ENCODE peak calls at places on chromosomes 13 and 19, in nine cellular contexts. V is naive thymus-derived CD4-positive, alpha-beta T cell; N is dermis microvascular lymphatic vessel endothelial cell; I is mammary epithelial cell; T is NCI-H2081; M is endothelial cell; J is NCI-H1436; Y is iris pigment epithelial cell; L is activated CD4-positive, alpha-beta T cell treated with anti-CD3 and anti-CD28 coated beads for 48 hours. R is an unnamed sample.

GRCh38 chr13:28128926-28129325 is 9.4 kb upstream of the PAN3 start:
- DNase-seq in I (no peak), J (no peak), L (no peak), V (no peak), M (no peak), N (no peak), Y (no peak), T (no peak), R (no peak)

GRCh38 chr19:45469835-45470146 is 2.0 kb downstream of the FOSB start:
- DNase-seq in T (peak), N (no peak), I (no peak), J (peak), M (no peak), L (peak), Y (no peak), V (no peak), R (no peak)

GRCh38 chr19:45809643-45810159 is 5.4 kb downstream of the RSPH6A start:
- DNase-seq in V (no peak), L (no peak), T (peak), N (peak), I (peak), J (no peak), M (no peak), Y (peak), R (no peak)

GRCh38 chr19:46787331-46788100 is 878 bp downstream of the SLC1A5 start:
- DNase-seq in M (peak), N (peak), Y (peak), T (peak), V (peak), I (peak), J (no peak), L (peak), R (peak)

GRCh38 chr13:78341032-78341431 is 262.3 kb downstream of the POU4F1 start:
- DNase-seq in Y (no peak), L (no peak), J (no peak), V (no peak), M (no peak), N (no peak), T (no peak), I (no peak), R (no peak)

GRCh38 chr13:31374682-31375081 is 174.9 kb downstream of the B3GLCT start:
- DNase-seq in V (no peak), Y (no peak), L (no peak), M (no peak), J (no peak), N (no peak), T (no peak), I (no peak), R (no peak)

GRCh38 chr13:73684286-73684685 is 449.9 kb downstream of the KLF12 start:
- DNase-seq in J (no peak), N (no peak), Y (no peak), M (no peak), V (no peak), L (no peak), T (no peak), I (no peak), R (no peak)

GRCh38 chr13:59638404-59638803 is 525.3 kb downstream of the DIAPH3 start:
- DNase-seq in V (no peak), N (peak), I (no peak), T (no peak), Y (no peak), L (no peak), J (no peak), M (no peak), R (no peak)

GRCh38 chr13:29817604-29818378 is 32.6 kb downstream of the UBL3 start:
- DNase-seq in I (no peak), T (no peak), J (no peak), N (no peak), L (no peak), V (no peak), M (no peak), Y (no peak), R (no peak)

R was measured in colonic mucosa.